ENCODE peak calls at places on chromosome 12, in seven cellular contexts. Q, N, K, D, I, L and U are unnamed samples.

GRCh38 chr12:89863332-89863938 is 154.8 kb upstream of the ATP2B1 start:
- DNase-seq in Q (peak; percentile 62), N (no peak), K (no peak), D (no peak), I (no peak), L (no peak), U (no peak)

GRCh38 chr12:102063066-102063465 is 1.3 kb upstream of the WASHC3 start:
- DNase-seq in Q (no peak), N (no peak), K (no peak), D (no peak), I (no peak), L (no peak), U (peak; percentile 43)

GRCh38 chr12:57325395-57325794 is 74.4 kb upstream of the STAC3 start:
- DNase-seq in Q (no peak), N (no peak), K (no peak), D (no peak), I (no peak), L (no peak), U (no peak)

GRCh38 chr12:78888583-78888982 is 24.0 kb downstream of the SYT1 start:
- DNase-seq in Q (no peak), N (no peak), K (no peak), D (no peak), I (no peak), L (no peak), U (no peak)

GRCh38 chr12:82745062-82745461 is 58.4 kb downstream of the TMTC2 start:
- DNase-seq in Q (no peak), N (no peak), K (no peak), D (no peak), I (no peak), L (no peak), U (no peak)

GRCh38 chr12:57759360-57759980 is 4.6 kb downstream of the MARCHF9 start:
- DNase-seq in Q (no peak), N (no peak), K (no peak), D (peak; percentile 57), I (no peak), L (no peak), U (peak; percentile 42)

GRCh38 chr12:95601626-95602025 is 50.4 kb upstream of the USP44 start:
- DNase-seq in Q (no peak), N (no peak), K (no peak), D (no peak), I (no peak), L (no peak), U (no peak)

GRCh38 chr12:65977384-65977783 is 153.1 kb downstream of the HMGA2 start:
- DNase-seq in Q (no peak), N (no peak), K (no peak), D (no peak), I (no peak), L (no peak), U (no peak)

GRCh38 chr12:108711486-108712163 is 19.7 kb downstream of the CORO1C start:
- DNase-seq in Q (no peak), N (no peak), K (no peak), D (no peak), I (no peak), L (no peak), U (no peak)

GRCh38 chr12:70670948-70671347 is 33.7 kb upstream of the PTPRB start:
- DNase-seq in Q (no peak), N (no peak), K (no peak), D (no peak), I (no peak), L (no peak), U (no peak)

GRCh38 chr12:26869908-26870459 is 37.0 kb upstream of the ITPR2 start:
- DNase-seq in Q (no peak), N (no peak), K (no peak), D (no peak), I (no peak), L (no peak), U (no peak)

GRCh38 chr12:33247625-33248024 is 192.0 kb downstream of the SYT10 start:
- DNase-seq in Q (no peak), N (no peak), K (no peak), D (no peak), I (no peak), L (no peak), U (no peak)

GRCh38 chr12:16359512-16360491 is 12.4 kb downstream of the MGST1 start:
- DNase-seq in Q (no peak), N (peak; percentile 85), K (peak; percentile 56), D (peak; percentile 78), I (no peak), L (peak; percentile 37), U (peak; percentile 72)

GRCh38 chr12:106417926-106418910 is 60.7 kb downstream of the POLR3B start:
- DNase-seq in Q (no peak), N (no peak), K (no peak), D (no peak), I (no peak), L (no peak), U (no peak)

DNA sequence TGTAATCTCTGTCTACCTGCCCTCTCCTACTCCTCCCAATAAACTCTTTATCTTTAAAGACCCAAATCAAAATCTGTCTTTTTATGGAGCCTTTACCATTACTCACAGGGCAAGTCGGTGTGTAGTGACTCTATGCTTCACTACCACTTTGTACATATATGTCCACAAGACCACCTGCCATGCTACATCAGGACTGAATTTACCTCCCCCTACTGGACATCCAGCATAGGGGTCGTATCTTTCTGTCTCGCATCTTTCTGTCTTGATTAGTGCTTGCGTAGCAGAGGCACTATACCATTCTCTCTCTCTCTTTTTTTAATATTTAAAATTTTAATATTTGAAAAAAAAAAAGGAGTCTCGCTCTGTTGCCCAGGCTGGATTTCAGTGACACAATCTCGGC is 587.5 kb downstream of the SOX5 start:
- DNase-seq in Q (no peak), N (no peak), K (no peak), D (no peak), I (no peak), L (no peak), U (no peak)
- TF ChIP-seq CTCF in Q (no peak), N (peak; percentile 50), K (no peak), D (no peak), I (peak; percentile 1), L (peak; percentile 38), U (peak; percentile 44)

GRCh38 chr12:52667509-52667908 is 12.7 kb downstream of the KRT1 start:
- DNase-seq in Q (no peak), N (no peak), K (no peak), D (no peak), I (no peak), L (no peak), U (no peak)
- TF ChIP-seq CTCF in Q (no peak), N (no peak), K (peak; percentile 23), D (peak; percentile 21), I (peak; percentile 32), L (peak; percentile 21), U (peak; percentile 20)

GRCh38 chr12:5648692-5649338 is 216.9 kb downstream of the NTF3 start:
- DNase-seq in Q (no peak), N (no peak), K (no peak), D (no peak), I (peak; percentile 3), L (peak; percentile 43), U (no peak)
- TF ChIP-seq CTCF in Q (no peak), N (peak; percentile 62), K (peak; percentile 59), D (peak; percentile 16), I (peak; percentile 65), L (peak; percentile 87), U (peak; percentile 52)

GRCh38 chr12:17642340-17642650 is 447.7 kb downstream of the RERGL start:
- DNase-seq in Q (no peak), N (no peak), K (no peak), D (no peak), I (no peak), L (no peak), U (no peak)
- TF ChIP-seq CTCF in Q (peak; percentile 62), N (peak; percentile 7), K (no peak), D (no peak), I (no peak), L (no peak), U (no peak)

GRCh38 chr12:1594045-1594294 is 411 bp downstream of the FBXL14 start:
- DNase-seq in Q (peak; percentile 63), N (peak; percentile 60), K (no peak), D (peak; percentile 71), I (no peak), L (peak; percentile 48), U (peak; percentile 76)
- TF ChIP-seq CTCF in Q (no peak), N (no peak), K (no peak), D (no peak), I (no peak), L (no peak), U (no peak)

GRCh38 chr12:1502441-1502785 is 92.0 kb downstream of the FBXL14 start:
- DNase-seq in Q (no peak), N (no peak), K (no peak), D (no peak), I (no peak), L (no peak), U (no peak)

GRCh38 chr12:1504304-1505150 is 89.9 kb downstream of the FBXL14 start:
- DNase-seq in Q (no peak), N (no peak), K (no peak), D (no peak), I (no peak), L (no peak), U (no peak)

GRCh38 chr12:1501695-1502440 is 92.5 kb downstream of the FBXL14 start:
- DNase-seq in Q (no peak), N (no peak), K (no peak), D (no peak), I (no peak), L (no peak), U (no peak)

GRCh38 chr12:1502856-1503255 is 91.5 kb downstream of the FBXL14 start:
- DNase-seq in Q (no peak), N (no peak), K (no peak), D (no peak), I (no peak), L (no peak), U (no peak)

GRCh38 chr12:1503281-1503711 is 91.1 kb downstream of the FBXL14 start:
- DNase-seq in Q (no peak), N (no peak), K (no peak), D (no peak), I (no peak), L (no peak), U (no peak)
- TF ChIP-seq CTCF in Q (no peak), N (no peak), K (no peak), D (no peak), I (no peak), L (no peak), U (no peak)

GRCh38 chr12:48973992-48974673 is 2.6 kb upstream of the WNT10B start:
- DNase-seq in Q (no peak), N (peak; percentile 87), K (peak; percentile 65), D (peak; percentile 53), I (no peak), L (peak; percentile 63), U (peak; percentile 74)
- TF ChIP-seq CTCF in Q (peak; percentile 77), N (peak; percentile 84), K (peak; percentile 65), D (peak; percentile 56), I (peak; percentile 69), L (peak; percentile 70), U (peak; percentile 53)